ENCODE peak calls at places on chromosomes 7 and 10, in four cellular contexts. Z is fibroblast of lung, V is AG09309, Y is fibroblast of the aortic adventitia. Q is an unnamed sample.

GRCh38 chr7:2100278-2101205 is 132.2 kb downstream of the MAD1L1 start:
- DNase-seq in Y (no peak), Z (no peak), V (no peak), Q (no peak)

GRCh38 chr7:36747969-36748574 is 23.8 kb upstream of the AOAH start:
- DNase-seq in Z (peak), V (no peak), Y (no peak), Q (no peak)

GRCh38 chr7:23710000-23710399 is at the start of gene STK31:
- DNase-seq in V (no peak), Y (no peak), Z (no peak), Q (no peak)

GRCh38 chr10:11612004-11613001 is 853 bp upstream of the USP6NL start:
- DNase-seq in V (no peak), Y (peak), Z (no peak), Q (no peak)

GRCh38 chr7:1691601-1692499 is 21.8 kb downstream of the ELFN1 start:
- DNase-seq in Y (no peak), V (no peak), Z (peak), Q (peak)

GRCh38 chr7:126368-126767 is 66.0 kb upstream of the FAM20C start:
- DNase-seq in V (no peak), Y (no peak), Z (no peak), Q (no peak)

GRCh38 chr7:104123786-104124185 is 84.0 kb downstream of the ORC5 start:
- DNase-seq in Y (peak), Z (peak), V (peak), Q (no peak)

GRCh38 chr10:14820010-14820774 is 17.6 kb downstream of the CDNF start:
- DNase-seq in V (peak), Y (peak), Z (peak), Q (peak)

GRCh38 chr10:34504534-34504933 is 310.6 kb downstream of the PARD3 start:
- DNase-seq in Y (peak), Z (peak), V (no peak), Q (peak)

GRCh38 chr7:81327468-81327867 is 408.6 kb upstream of the SEMA3C start:
- DNase-seq in V (no peak), Z (peak), Y (peak), Q (no peak)

GRCh38 chr7:142788303-142789286 is 17.8 kb downstream of the PRSS2 start:
- DNase-seq in Z (no peak), V (no peak), Y (no peak), Q (no peak)

DNA sequence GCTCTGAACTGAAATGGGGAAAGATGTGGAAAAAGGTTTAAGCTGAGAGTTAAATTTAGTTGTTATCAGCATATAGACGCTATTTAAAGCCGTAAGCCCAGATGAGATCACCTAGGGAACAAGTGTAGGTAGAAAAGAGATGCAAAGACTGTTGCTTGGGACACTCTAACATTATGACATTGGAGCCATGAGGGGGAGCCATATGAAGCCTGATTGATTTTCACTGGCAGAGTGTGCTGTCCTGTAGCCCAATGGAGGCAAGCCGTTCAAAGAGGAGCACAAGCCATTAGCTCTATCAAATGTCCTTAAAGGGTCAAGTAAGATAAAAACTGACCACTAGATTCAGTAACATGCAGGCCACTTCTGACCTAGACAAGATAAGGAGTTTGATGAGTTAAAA is 223.3 kb downstream of the TWIST1 start:
- DNase-seq in Y (no peak), V (no peak), Z (no peak), Q (no peak)
- TF ChIP-seq CTCF in Y (no peak), V (no peak), Z (no peak), Q (no peak)

DNA sequence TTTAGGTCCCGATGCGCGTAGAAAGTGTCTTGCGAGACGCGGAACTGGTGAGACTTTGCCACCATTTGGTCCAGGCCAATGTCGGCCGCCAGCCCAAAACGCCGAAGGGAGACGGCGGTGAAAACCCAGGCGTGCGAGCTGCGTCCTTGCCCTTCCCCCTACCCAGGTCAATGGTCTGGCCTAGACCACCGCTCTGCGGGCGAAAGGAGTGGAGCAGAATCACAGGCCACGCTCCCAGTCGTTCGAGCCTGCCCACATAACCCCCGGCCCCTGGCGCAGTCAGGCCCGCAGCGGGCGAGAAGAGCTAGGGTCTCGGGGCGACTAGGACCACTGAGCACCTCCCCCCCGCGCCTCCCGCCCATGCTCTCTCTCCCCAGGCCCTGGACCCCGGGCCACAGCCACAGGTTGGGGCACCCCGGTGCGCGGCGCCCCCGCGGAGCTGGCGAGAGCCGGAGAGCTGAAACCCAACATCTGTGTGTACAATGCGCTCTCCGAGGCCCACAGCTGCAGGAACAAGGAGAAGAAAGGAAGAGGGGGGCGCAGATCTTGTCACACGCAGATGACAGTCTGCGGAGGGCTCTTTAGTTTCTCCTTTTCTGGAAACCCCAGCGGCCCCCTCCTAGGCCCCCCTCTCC is 354.8 kb downstream of the DNAJB6 start:
- DNase-seq in Z (no peak), Y (no peak), V (no peak), Q (no peak)
- H3K4me3 ChIP-seq in Z (no peak), Y (no peak), V (no peak), Q (no peak)

DNA sequence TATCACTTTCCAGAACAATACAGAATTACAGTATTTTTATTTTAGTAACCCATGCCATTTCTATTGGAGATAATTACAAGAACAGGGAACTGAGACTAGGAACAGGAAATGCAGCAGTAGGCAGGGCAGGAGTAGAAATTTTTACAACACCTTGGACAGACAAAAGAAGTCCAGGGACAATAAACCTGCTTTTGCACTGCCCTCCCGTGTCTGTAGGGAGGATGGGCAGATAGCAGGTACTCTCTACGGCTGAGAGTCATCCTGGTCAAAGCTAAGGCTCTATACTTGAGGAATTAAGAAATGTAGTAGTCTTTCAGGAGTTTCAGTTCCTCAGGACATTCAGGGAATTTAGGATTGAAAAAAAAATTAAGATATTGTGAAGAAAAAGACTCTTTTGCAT is 63.4 kb downstream of the VAX1 start:
- DNase-seq in Z (no peak), Y (no peak), V (no peak), Q (no peak)
- TF ChIP-seq CTCF in Z (no peak), Y (no peak), V (no peak), Q (peak)

GRCh38 chr7:98456851-98457250 is 56.0 kb upstream of the BAIAP2L1 start:
- DNase-seq in V (no peak), Z (no peak), Y (no peak), Q (no peak)
- H3K4me3 ChIP-seq in V (no peak), Z (no peak), Y (no peak), Q (no peak)

DNA sequence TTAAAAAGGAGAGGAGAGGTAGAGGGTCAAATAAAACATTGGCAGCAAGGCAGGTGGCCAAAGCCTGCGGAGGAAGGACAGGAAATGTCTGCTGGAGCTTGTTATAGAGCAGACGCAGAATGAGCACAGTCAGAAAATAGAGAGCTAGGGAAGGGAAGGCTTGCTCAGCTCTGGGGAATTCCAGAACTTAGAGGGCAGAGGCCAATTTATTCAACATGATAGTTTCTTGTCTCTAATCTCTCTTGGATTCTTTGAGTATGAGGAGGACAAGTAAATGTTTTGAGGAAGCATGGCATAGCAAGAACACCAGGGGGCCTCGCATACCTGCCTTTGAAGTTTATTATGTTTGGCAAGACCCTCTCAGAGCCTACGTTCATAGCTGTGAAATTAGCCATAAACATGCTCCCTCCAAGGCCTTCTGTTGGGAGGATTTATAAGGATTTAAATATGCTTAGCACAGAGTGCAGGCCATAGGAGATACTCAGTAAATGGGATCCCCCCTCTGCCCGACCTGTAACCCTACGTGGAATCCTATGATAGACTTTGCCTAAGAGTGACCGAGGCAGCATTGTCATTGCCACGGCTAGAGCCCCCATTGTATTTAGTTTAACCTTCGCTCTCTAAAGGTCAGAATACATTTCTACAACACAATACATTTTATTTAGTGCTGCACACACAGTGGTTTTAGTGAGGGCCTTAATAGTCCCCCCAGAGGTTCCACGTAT is 293.9 kb downstream of the CCDC3 start:
- DNase-seq in Y (peak), Z (peak), V (peak), Q (peak)
- TF ChIP-seq CTCF in Y (peak), Z (peak), V (peak), Q (peak)

GRCh38 chr10:48671914-48672595 is 12.6 kb upstream of the WDFY4 start:
- DNase-seq in Y (no peak), V (no peak), Z (no peak), Q (no peak)

GRCh38 chr10:48667960-48668541 is 16.6 kb upstream of the WDFY4 start:
- DNase-seq in Z (no peak), Y (no peak), V (no peak), Q (no peak)

GRCh38 chr10:48677625-48678024 is 7.0 kb upstream of the WDFY4 start:
- DNase-seq in Y (no peak), Z (no peak), V (no peak), Q (no peak)

GRCh38 chr10:48670978-48671913 is 13.4 kb upstream of the WDFY4 start:
- DNase-seq in Z (no peak), Y (no peak), V (no peak), Q (no peak)

DNA sequence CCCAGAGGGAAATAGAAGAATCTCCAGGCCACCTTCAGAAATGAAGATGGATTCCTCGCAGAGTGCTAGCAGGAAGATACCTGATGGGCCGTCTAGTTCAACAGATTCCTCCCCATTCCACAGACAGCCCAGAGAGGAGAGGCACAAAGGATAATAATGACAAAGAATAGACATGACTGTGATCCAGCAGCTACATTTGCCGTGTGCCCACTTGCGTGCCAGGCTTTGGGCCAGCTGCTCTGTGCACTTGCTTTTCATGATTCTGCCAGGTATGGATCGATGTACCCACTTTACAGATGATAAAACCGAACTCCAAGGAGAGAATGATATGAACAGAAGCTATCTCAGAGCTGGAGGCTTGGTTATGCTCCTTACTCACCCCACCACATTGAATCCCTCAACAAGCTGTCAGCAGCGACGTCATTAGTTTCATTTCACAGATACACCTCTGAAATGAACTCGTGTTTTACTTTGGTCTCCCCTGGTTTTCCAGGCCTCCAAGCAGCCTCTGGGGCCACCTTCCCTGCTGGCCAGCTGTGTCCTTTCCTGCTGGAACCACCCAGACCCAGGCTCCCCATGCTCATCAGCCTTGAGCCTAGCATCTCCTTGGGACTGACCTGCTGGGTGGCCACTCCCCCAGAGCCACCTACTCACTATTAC is 11.9 kb upstream of the WDFY4 start:
- DNase-seq in Y (no peak), V (no peak), Z (no peak), Q (no peak)
- H3K4me3 ChIP-seq in Y (no peak), V (no peak), Z (no peak), Q (no peak)

DNA sequence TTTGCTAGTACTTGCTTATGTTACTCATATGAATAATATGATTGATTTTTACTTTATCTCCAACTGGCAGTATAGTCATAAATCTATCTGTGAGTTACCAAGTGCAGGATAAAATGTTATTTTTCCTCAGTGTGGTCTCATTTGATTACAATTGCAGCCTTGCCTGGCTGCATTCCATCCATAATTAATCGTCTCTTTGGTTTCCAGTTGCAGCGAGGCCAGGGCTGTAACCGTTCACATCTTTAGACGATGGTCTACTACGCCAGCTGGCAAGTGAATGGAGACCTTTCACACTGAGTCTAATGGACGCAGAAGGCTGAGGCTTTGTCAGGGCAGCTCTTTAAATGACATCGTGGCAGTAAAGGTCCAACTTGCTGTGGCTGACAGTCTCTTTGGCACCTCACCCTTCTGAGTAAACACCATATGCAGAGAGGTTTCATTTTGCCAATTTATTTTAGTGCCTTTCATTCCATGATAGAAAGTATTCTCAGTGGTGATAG is 84.0 kb downstream of the ARL4A start:
- DNase-seq in Y (peak), Z (peak), V (no peak), Q (no peak)
- TF ChIP-seq CTCF in Y (no peak), Z (no peak), V (no peak), Q (no peak)